ENCODE peak calls at places on chromosome 7, in seven cellular contexts. G is IMR-90, K is bronchial epithelial cell, P is epithelial cell of esophagus, Z is lower lobe of right lung, O is cardiac muscle cell, H is LNCaP clone FGC. X is an unnamed sample.

GRCh38 chr7:27295236-27295635 is 52.6 kb downstream of the EVX1 start:
- DNase-seq in H (peak; percentile 59), P (no peak), O (no peak), G (no peak), K (no peak), Z (no peak), X (no peak)

GRCh38 chr7:134514663-134515062 is 12.7 kb upstream of the AKR1B10 start:
- DNase-seq in Z (no peak), P (peak; percentile 85), O (peak; percentile 87), H (peak; percentile 34), K (peak; percentile 83), G (peak; percentile 83), X (peak; percentile 25)

GRCh38 chr7:82598958-82599357 is 155.4 kb upstream of the CACNA2D1 start:
- DNase-seq in G (peak; percentile 89), K (peak; percentile 11), O (peak; percentile 67), H (no peak), Z (no peak), P (peak; percentile 2), X (peak; percentile 75)

GRCh38 chr7:135100856-135101255 is 47.0 kb upstream of the TMEM140 start:
- DNase-seq in O (no peak), G (peak; percentile 10), K (peak; percentile 83), P (peak; percentile 48), Z (no peak), H (no peak), X (no peak)

GRCh38 chr7:10237306-10237705 is 736.4 kb upstream of the PHF14 start:
- DNase-seq in K (peak; percentile 84), P (peak; percentile 68), H (no peak), G (no peak), O (peak; percentile 2), Z (no peak), X (no peak)

GRCh38 chr7:4682621-4683042 is 537 bp downstream of the FOXK1 start:
- DNase-seq in H (no peak), K (peak; percentile 44), P (peak; percentile 74), Z (peak; percentile 82), G (peak; percentile 47), O (peak; percentile 52), X (no peak)

GRCh38 chr7:5649658-5650057 is 131.8 kb downstream of the RNF216 start:
- DNase-seq in H (no peak), Z (no peak), P (no peak), G (no peak), O (no peak), K (no peak), X (no peak)

GRCh38 chr7:124171068-124171467 is 138.2 kb upstream of the TMEM229A start:
- DNase-seq in O (peak; percentile 14), H (peak; percentile 7), Z (no peak), G (peak; percentile 62), K (peak; percentile 25), P (peak; percentile 59), X (no peak)

GRCh38 chr7:117008849-117009531 is 55.7 kb downstream of the ST7 start:
- DNase-seq in O (peak; percentile 76), K (no peak), G (peak; percentile 69), P (no peak), H (no peak), Z (no peak), X (peak; percentile 49)

GRCh38 chr7:21942955-21943354 is 2.7 kb downstream of the CDCA7L start:
- DNase-seq in K (no peak), H (no peak), P (no peak), O (no peak), G (no peak), Z (no peak), X (no peak)

GRCh38 chr7:84042110-84042539 is 152.5 kb downstream of the SEMA3A start:
- DNase-seq in G (peak; percentile 84), O (peak; percentile 47), K (peak; percentile 85), P (peak; percentile 88), H (no peak), Z (no peak), X (peak; percentile 73)

GRCh38 chr7:69603351-69603750 is 5.1 kb downstream of the AUTS2 start:
- DNase-seq in H (no peak), O (no peak), K (no peak), P (no peak), G (no peak), Z (no peak), X (no peak)

GRCh38 chr7:131431289-131431688 is 103.6 kb downstream of the MKLN1 start:
- DNase-seq in H (peak; percentile 86), G (peak; percentile 51), K (peak; percentile 97), Z (no peak), O (peak; percentile 71), P (peak; percentile 97), X (peak; percentile 10)

GRCh38 chr7:33882040-33882800 is 23.1 kb upstream of the BMPER start:
- DNase-seq in G (no peak), Z (no peak), K (no peak), O (peak; percentile 91), H (no peak), P (no peak), X (no peak)

GRCh38 chr7:3267928-3268690 is 32.9 kb upstream of the SDK1 start:
- DNase-seq in O (peak; percentile 75), H (no peak), G (peak; percentile 99), P (peak; percentile 51), Z (no peak), K (peak; percentile 91), X (peak; percentile 89)

GRCh38 chr7:17019106-17019505 is 137.3 kb upstream of the AGR3 start:
- DNase-seq in P (no peak), Z (no peak), K (no peak), H (no peak), O (no peak), G (no peak), X (no peak)

GRCh38 chr7:140672382-140673062 is at the start of gene ADCK2:
- DNase-seq in G (no peak), P (peak; percentile 36), K (no peak), O (no peak), Z (peak; percentile 76), H (no peak), X (no peak)

GRCh38 chr7:13017325-13017853 is 330.0 kb downstream of the ARL4A start:
- DNase-seq in Z (no peak), P (peak; percentile 92), H (peak; percentile 13), K (peak; percentile 91), G (peak; percentile 88), O (peak; percentile 54), X (peak; percentile 56)

GRCh38 chr7:99106411-99106810 is 37.5 kb downstream of the SMURF1 start:
- DNase-seq in G (no peak), Z (no peak), K (no peak), O (no peak), P (no peak), H (no peak), X (no peak)

GRCh38 chr7:155764432-155764798 is 47.8 kb downstream of the SHH start:
- DNase-seq in H (no peak), G (no peak), O (no peak), Z (no peak), K (no peak), P (no peak), X (no peak)

GRCh38 chr7:13848576-13849527 is 140.6 kb downstream of the ETV1 start:
- DNase-seq in H (no peak), Z (no peak), O (peak; percentile 22), K (no peak), P (no peak), G (peak; percentile 38), X (no peak)

GRCh38 chr7:152723364-152723763 is 36.2 kb upstream of the ACTR3B start:
- DNase-seq in H (no peak), K (no peak), Z (no peak), O (no peak), P (no peak), G (no peak), X (no peak)
- H3K4me3 ChIP-seq in H (no peak overlapping the region), K (no peak overlapping the region), Z (no peak overlapping the region), O (no peak overlapping the region), P (no peak overlapping the region), G (no peak overlapping the region), X (no peak overlapping the region)

GRCh38 chr7:19900118-19900517 is 126.7 kb upstream of the TMEM196 start:
- DNase-seq in K (no peak), G (no peak), Z (no peak), O (no peak), H (no peak), P (no peak), X (no peak)

DNA sequence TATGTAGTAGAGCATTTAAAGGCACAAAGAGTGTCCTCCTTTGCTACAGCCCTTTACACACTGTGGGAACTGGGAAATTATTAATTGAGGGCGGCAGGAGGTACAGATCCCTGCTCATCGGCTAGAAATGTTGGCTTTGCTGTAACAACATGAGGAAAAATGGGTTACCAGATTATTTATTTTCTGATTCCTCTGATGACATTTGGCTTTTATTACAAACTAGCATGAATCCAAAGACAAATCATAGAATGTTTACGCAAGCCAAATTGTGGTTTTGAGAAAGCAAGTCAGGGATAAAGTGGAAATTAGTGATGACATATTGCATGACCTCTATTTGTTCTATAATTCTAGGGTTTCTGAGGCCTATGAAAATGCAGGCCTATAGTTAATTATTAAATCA is 126.1 kb upstream of the TMEM196 start:
- DNase-seq in Z (no peak), P (peak; percentile 10), K (peak; percentile 17), O (peak; percentile 37), H (no peak), G (no peak), X (no peak)
- H3K4me3 ChIP-seq in Z (no peak overlapping the region), P (no peak overlapping the region), K (no peak overlapping the region), O (no peak overlapping the region), H (no peak overlapping the region), G (no peak overlapping the region), X (no peak overlapping the region)

GRCh38 chr7:104089622-104090021 is 100.2 kb upstream of the RELN start:
- DNase-seq in H (no peak), O (no peak), K (no peak), G (no peak), Z (no peak), P (no peak), X (no peak)
- H3K4me3 ChIP-seq in H (no peak overlapping the region), O (no peak overlapping the region), K (no peak overlapping the region), G (no peak overlapping the region), Z (no peak overlapping the region), P (no peak overlapping the region), X (no peak overlapping the region)

DNA sequence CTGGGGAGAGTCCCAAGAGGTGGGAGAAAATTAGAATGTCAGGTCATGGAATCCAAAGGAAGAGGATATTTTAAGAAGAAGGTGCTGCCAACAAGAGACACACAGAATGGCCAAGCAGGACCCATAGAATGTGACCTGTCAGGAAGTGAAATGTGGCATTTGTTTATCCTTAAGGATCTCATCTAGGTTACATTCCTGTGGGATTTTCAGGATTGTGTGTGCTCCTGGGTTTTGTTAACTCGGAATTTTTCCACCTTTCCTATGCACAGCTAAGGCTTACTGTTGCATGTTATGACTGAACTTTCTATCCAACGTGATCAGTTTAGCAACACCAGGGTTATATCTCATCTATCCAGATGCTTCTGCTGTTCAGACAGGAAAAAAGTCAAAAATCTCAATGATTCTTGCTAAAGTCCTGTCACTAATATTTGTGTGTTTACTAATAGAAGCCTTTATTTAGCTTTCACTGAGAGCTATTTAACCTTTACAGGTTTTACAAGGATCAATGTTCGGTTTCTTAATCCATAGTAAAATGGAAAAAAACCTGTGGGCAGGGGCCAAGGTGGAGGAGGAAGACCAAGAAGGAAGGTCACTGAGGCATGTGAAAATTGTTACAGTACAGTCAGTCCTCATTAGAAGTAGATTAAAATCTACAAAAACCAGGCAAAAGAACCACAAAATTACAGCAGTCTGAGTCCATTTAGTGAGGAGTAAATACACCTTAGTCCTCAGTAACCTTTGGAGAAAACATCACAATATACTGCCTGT is 437.8 kb upstream of the NPVF start:
- DNase-seq in G (no peak), O (no peak), H (no peak), P (no peak), K (no peak), Z (no peak), X (no peak)
- H3K4me3 ChIP-seq in G (no peak overlapping the region), O (no peak overlapping the region), H (no peak overlapping the region), P (no peak overlapping the region), K (no peak overlapping the region), Z (no peak overlapping the region), X (no peak overlapping the region)

GRCh38 chr7:114418117-114418516 is 3.5 kb downstream of the FOXP2 start:
- DNase-seq in K (no peak), G (no peak), P (no peak), Z (no peak), H (no peak), O (no peak), X (no peak)
- H3K4me3 ChIP-seq in K (no peak overlapping the region), G (no peak overlapping the region), P (no peak overlapping the region), Z (no peak overlapping the region), H (no peak overlapping the region), O (no peak overlapping the region), X (no peak overlapping the region)

X was measured in skeletal muscle cell.